ENCODE peak calls at places on chromosomes 12 and 14, in six cellular contexts. Y is fibroblast of lung, S is GM23338, R is neural progenitor cell, F is IMR-90, M is PC-9. V is an unnamed sample.
A peak's percentile ranks its signal among the peaks of the same experiment; 100 is the strongest.

GRCh38 chr14:99982449-99983250 is 82.6 kb upstream of the EVL start:
- DNase-seq in Y (peak; percentile 52), R (peak; percentile 74), M (peak; percentile 11), F (peak; percentile 74), S (peak; percentile 82), V (peak; percentile 42)

GRCh38 chr14:78758333-78758732 is 588.2 kb downstream of the NRXN3 start:
- DNase-seq in Y (peak; percentile 34), R (peak; percentile 59), F (peak; percentile 17), M (no peak), S (peak; percentile 63), V (peak; percentile 45)

GRCh38 chr12:20415013-20415412 is 46.7 kb downstream of the PDE3A start:
- DNase-seq in R (no peak), M (no peak), S (no peak), F (no peak), Y (peak; percentile 56), V (no peak)

GRCh38 chr14:24130717-24131548 is 474 bp downstream of the FITM1 start:
- DNase-seq in S (no peak), Y (no peak), M (no peak), F (no peak), R (no peak), V (no peak)

GRCh38 chr14:54881761-54882401 is 20.7 kb downstream of the GCH1 start:
- DNase-seq in M (no peak), R (no peak), S (no peak), Y (no peak), F (peak; percentile 35), V (peak; percentile 34)

GRCh38 chr14:64705406-64706118 is 1.3 kb downstream of the PLEKHG3 start:
- DNase-seq in Y (no peak), M (no peak), R (peak; percentile 49), F (no peak), S (no peak), V (peak; percentile 63)

GRCh38 chr12:122855985-122856831 is 21.0 kb downstream of the HIP1R start:
- DNase-seq in F (no peak), M (no peak), R (no peak), Y (no peak), S (no peak), V (no peak)

GRCh38 chr12:31874961-31875608 is 84.1 kb upstream of the RESF1 start:
- DNase-seq in Y (peak; percentile 78), S (peak; percentile 29), M (peak; percentile 13), R (no peak), F (peak; percentile 83), V (peak; percentile 83)

GRCh38 chr12:131755305-131756113 is 44.6 kb downstream of the SFSWAP start:
- DNase-seq in R (peak; percentile 45), M (peak; percentile 6), S (peak; percentile 92), Y (no peak), F (peak; percentile 10), V (no peak)

GRCh38 chr12:96185914-96186313 is 8.3 kb upstream of the ELK3 start:
- DNase-seq in Y (no peak), M (no peak), R (no peak), S (no peak), F (no peak), V (no peak)

GRCh38 chr12:64160718-64161060 is 61.4 kb downstream of the KICS2 start:
- DNase-seq in S (no peak), F (peak; percentile 73), Y (peak; percentile 55), M (no peak), R (no peak), V (peak; percentile 42)
- H2AFZ ChIP-seq in S (no peak overlapping the region), F (peak overlapping the region; percentile 54), Y (no peak overlapping the region), M (peak overlapping the region; percentile 58), R (no peak overlapping the region), V (peak overlapping the region; percentile 75)

DNA sequence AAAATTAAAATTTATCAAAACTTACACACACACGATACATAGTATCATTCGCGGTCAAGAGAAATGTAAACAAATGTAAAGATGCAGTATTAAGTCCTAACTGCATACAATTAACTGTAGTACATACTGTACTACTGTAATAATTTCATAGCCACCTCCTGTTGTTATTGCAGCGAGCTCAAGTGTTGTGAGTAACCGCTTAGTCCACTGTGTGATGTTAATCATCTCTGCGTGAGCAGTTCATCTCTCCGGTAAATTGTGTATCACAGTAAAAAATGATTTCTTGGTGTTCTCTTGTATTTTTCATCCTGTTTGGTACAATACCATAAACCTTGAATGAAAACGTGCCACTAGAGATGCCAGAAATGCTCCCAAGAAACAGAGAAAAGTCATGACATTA is 6.5 kb downstream of the EPS8 start:
- DNase-seq in F (no peak), M (no peak), Y (peak; percentile 74), S (no peak), R (no peak), V (no peak)
- H3K4me2 ChIP-seq in F (no peak overlapping the region), M (no peak overlapping the region), Y (no peak overlapping the region), S (no peak overlapping the region), R (no peak overlapping the region), V (no peak overlapping the region)

DNA sequence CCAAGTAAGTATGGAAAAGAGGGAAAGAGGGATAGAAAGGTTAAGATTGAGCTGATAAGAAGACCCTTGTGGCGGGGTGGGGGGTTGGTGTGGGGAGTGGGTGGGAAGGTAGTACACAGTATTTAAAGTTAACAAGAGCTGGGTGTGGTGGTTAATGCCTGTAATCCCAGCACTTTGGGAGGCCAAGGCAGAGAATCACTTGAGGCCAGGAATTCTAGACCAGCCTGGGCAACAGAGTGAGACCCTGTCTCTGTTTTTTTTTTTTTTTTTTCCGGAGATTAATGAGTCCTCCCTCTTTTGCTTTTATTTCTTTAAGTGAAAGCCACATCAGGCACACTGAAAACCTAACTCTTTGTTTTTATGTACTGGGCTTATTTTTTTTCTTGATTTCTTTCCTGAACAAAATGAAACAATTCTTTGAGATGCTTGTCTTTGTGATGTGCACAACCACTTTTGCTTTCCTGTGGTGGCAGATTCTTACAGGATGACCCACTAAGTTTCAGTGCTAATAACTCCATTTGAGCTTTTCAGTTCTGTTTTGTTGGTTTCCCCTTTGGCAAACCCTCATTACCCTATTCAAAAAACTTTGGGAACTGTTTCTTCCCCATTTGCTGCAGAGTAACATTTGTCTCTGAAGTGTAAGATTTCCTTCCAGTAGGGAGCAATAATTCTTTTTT is 54.8 kb downstream of the WNK1 start:
- DNase-seq in F (no peak), Y (peak; percentile 18), M (no peak), R (no peak), S (no peak), V (no peak)
- H4K20me1 ChIP-seq in F (peaks cover 40% of the 10 kb centered on the region), Y (peaks cover 3% of the 10 kb centered on the region), M (peaks cover 63% of the 10 kb centered on the region), R (peaks cover 65% of the 10 kb centered on the region), S (peaks cover 24% of the 10 kb centered on the region), V (peaks cover 2% of the 10 kb centered on the region)

GRCh38 chr14:75496755-75497154 is 25.5 kb upstream of the BATF start:
- DNase-seq in Y (no peak), M (no peak), R (no peak), F (no peak), S (no peak), V (no peak)

GRCh38 chr14:75495399-75495798 is 26.9 kb upstream of the BATF start:
- DNase-seq in R (no peak), F (no peak), Y (no peak), S (no peak), M (no peak), V (no peak)

GRCh38 chr14:75497701-75498100 is 24.6 kb upstream of the BATF start:
- DNase-seq in R (no peak), Y (no peak), M (no peak), F (no peak), S (no peak), V (no peak)

GRCh38 chr14:75495882-75496281 is 26.4 kb upstream of the BATF start:
- DNase-seq in F (no peak), S (no peak), M (no peak), R (no peak), Y (no peak), V (no peak)

DNA sequence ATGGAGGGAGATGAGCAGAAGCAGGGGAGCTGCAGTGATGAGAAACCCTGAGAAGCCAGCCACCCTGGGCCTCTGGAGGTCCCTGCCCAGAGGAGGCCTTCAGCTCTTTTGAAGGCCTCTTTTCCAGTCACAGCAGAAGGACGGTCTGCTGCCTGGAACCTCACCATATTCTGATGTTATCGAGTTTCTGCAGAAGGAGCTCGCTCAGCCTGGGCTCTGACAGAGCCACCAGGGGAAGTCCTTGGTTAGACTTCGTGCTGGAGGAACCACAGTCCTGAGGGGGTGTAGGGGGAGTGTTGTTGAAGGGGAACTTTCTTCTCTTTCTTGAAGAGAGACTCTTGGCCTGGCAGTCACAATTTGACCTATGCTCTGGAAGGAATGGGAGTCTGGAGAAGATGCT is 25.1 kb upstream of the BATF start:
- DNase-seq in R (no peak), M (no peak), F (no peak), Y (no peak), S (no peak), V (no peak)
- H2AFZ ChIP-seq in R (no peak overlapping the region), M (no peak overlapping the region), F (no peak overlapping the region), Y (no peak overlapping the region), S (no peak overlapping the region), V (no peak overlapping the region)

DNA sequence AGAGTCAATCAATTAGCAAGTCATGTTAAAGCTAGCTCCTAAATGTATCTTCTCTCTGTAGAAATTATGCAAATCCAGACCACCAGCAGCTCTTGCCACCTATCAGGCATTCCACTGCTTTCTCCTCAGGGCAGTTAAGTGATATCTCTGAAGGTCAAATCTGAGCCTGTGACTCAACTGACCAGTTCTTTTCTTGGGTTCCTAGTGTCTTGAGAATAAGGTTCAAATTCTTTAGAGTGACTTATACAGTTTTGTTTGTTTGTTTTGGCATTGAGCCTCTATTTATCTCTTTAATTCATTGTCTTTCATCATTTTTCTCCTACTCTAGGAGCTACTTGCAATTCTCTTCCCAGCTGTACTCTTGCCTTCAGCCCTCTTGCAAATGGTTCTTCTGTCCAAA is 2.5 kb upstream of the LRIG3 start:
- DNase-seq in R (no peak), Y (peak; percentile 87), S (no peak), M (no peak), F (peak; percentile 70), V (no peak)
- H3K4me2 ChIP-seq in R (no peak overlapping the region), Y (no peak overlapping the region), S (no peak overlapping the region), M (peak overlapping the region; percentile 17), F (no peak overlapping the region), V (no peak overlapping the region)

GRCh38 chr12:116160196-116160595 is 117.3 kb downstream of the MED13L start:
- DNase-seq in M (peak; percentile 25), Y (peak; percentile 54), F (peak; percentile 57), S (no peak), R (no peak), V (peak; percentile 85)
- H4K20me1 ChIP-seq in M (peaks cover 25% of the 10 kb centered on the region), Y (peaks cover 22% of the 10 kb centered on the region), F (peaks cover 80% of the 10 kb centered on the region), S (peaks cover 2% of the 10 kb centered on the region), R (peaks cover 91% of the 10 kb centered on the region), V (peaks cover 21% of the 10 kb centered on the region)

DNA sequence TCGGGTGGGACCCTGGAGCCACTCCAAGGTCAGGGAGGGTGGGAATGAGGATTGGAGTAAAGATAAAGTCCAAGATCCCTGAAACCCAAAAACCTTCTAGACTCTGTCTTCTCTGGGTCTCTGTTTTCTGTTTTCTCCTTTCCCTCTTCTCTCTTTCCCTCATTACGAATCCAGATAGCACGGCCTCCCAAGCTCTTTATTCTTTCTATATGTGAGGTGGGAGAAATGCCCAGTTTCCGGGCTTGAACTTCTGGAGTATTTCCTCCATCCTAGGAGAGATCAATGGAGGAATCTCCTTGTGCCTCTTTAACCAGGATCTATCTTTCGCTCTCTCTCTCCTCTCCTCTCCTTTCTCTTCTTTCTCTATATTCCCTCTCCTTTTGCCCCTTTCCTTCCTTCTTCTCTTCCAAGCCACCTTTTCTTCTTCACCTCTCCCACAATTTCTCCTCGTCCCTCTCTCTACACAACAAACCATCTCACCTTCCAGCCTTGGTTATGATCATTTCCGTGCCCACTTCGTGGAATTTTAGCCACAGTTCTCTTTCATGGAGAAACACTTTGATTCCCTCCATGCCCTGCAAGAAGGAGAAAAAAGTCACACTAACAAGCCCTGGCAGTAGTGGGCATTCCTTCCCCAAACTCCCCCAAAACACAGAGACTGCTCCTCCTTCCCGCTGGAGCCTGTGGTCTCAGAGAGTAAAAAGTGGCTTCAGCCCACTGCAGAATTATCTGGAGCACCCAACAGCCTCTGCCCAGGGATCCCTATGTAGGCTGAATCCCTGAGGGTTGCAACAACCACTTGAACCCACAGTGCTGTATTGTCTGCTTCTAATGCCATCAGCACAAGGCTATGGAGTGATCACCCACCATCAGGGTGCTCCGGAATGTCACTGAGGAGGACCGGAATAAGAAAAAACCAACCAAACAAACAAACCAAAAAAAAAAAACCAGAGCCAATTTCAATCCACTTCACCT is 4.3 kb downstream of the TBX5 start:
- DNase-seq in S (no peak), R (no peak), M (no peak), Y (no peak), F (peak; percentile 68), V (no peak)
- H2AFZ ChIP-seq in S (no peak overlapping the region), R (no peak overlapping the region), M (no peak overlapping the region), Y (no peak overlapping the region), F (peak overlapping the region; percentile 80), V (no peak overlapping the region)

V was measured in mammary epithelial cell.